ENCODE peak calls at places on chromosomes 13 and 19, in seven cellular contexts. S is ovary, V is AG04450, R is esophagus muscularis mucosa, O is ascending aorta, A is GM10248, K is hepatocyte. Q is an unnamed sample.

GRCh38 chr13:22740264-22740663 is 440.5 kb upstream of the SGCG start:
- DNase-seq in V (no peak), O (no peak), S (no peak), A (no peak), K (no peak), R (no peak), Q (no peak)

GRCh38 chr13:110317093-110317492 is 10.0 kb downstream of the COL4A2 start:
- DNase-seq in K (no peak), V (no peak), R (no peak), A (no peak), S (no peak), O (no peak), Q (no peak)

GRCh38 chr19:37817180-37817911 is 38.0 kb upstream of the ZNF573 start:
- DNase-seq in R (peak; percentile 91), V (no peak), K (peak; percentile 78), A (peak; percentile 17), S (peak; percentile 92), O (peak; percentile 73), Q (peak; percentile 80)

GRCh38 chr19:40084948-40085347 is 5.8 kb downstream of the ZNF780A start:
- DNase-seq in A (no peak), K (no peak), S (no peak), V (no peak), O (no peak), R (no peak), Q (no peak)

GRCh38 chr19:39145180-39145953 is 19.8 kb downstream of the PAK4 start:
- DNase-seq in S (no peak), R (no peak), O (no peak), K (peak; percentile 71), V (no peak), A (no peak), Q (no peak)

GRCh38 chr19:33900817-33901216 is 104.1 kb downstream of the KCTD15 start:
- DNase-seq in S (no peak), V (no peak), R (no peak), K (no peak), A (no peak), O (no peak), Q (no peak)

GRCh38 chr19:16366433-16367268 is 42.0 kb downstream of the KLF2 start:
- DNase-seq in S (no peak), K (peak; percentile 2), A (peak; percentile 73), V (no peak), O (no peak), R (no peak), Q (no peak)

GRCh38 chr13:110450941-110451340 is 110.6 kb downstream of the RAB20 start:
- DNase-seq in O (peak; percentile 55), V (no peak), S (no peak), R (no peak), A (no peak), K (no peak), Q (no peak)

GRCh38 chr13:24540236-24541126 is 27.9 kb upstream of the PARP4 start:
- DNase-seq in S (no peak), A (peak; percentile 18), K (peak; percentile 14), R (no peak), V (no peak), O (no peak), Q (no peak)

GRCh38 chr13:51895906-51896888 is 34.4 kb downstream of the CCDC70 start:
- DNase-seq in A (peak; percentile 69), O (no peak), S (no peak), K (peak; percentile 68), V (peak; percentile 7), R (no peak), Q (peak; percentile 38)

GRCh38 chr13:31846182-31846938 is 107.0 kb downstream of the RXFP2 start:
- DNase-seq in R (peak; percentile 93), V (peak; percentile 18), K (peak; percentile 93), O (peak; percentile 94), S (peak; percentile 84), A (peak; percentile 90), Q (peak; percentile 91)

GRCh38 chr19:47075179-47075811 is 26.9 kb upstream of the TMEM160 start:
- DNase-seq in R (no peak), S (no peak), O (no peak), K (no peak), A (no peak), V (no peak), Q (no peak)

GRCh38 chr19:3492919-3493318 is 7.6 kb downstream of the DOHH start:
- DNase-seq in R (no peak), V (no peak), S (no peak), A (no peak), O (no peak), K (no peak), Q (no peak)

GRCh38 chr19:1469936-1470863 is 8.8 kb downstream of the C19orf25 start:
- DNase-seq in A (peak; percentile 74), K (peak; percentile 60), V (no peak), O (no peak), S (no peak), R (no peak), Q (no peak)

GRCh38 chr13:35953537-35954206 is 177.5 kb downstream of the DCLK1 start:
- DNase-seq in V (peak; percentile 79), R (peak; percentile 93), O (peak; percentile 83), K (peak; percentile 90), A (no peak), S (peak; percentile 84), Q (peak; percentile 43)

GRCh38 chr13:33739254-33739653 is 78.7 kb upstream of the RFC3 start:
- DNase-seq in K (no peak), A (no peak), V (no peak), R (no peak), S (no peak), O (no peak), Q (no peak)

GRCh38 chr13:34469212-34469983 is 472.7 kb upstream of the NBEA start:
- DNase-seq in S (no peak), R (peak; percentile 64), A (no peak), O (no peak), V (no peak), K (peak; percentile 23), Q (no peak)

GRCh38 chr19:41726493-41726892 is 18.1 kb downstream of the CEACAM5 start:
- DNase-seq in A (no peak), O (no peak), K (no peak), R (no peak), S (no peak), V (no peak), Q (no peak)

GRCh38 chr19:51020988-51021651 is 1.6 kb upstream of the KLK10 start:
- DNase-seq in R (no peak), A (no peak), S (no peak), K (peak; percentile 61), O (no peak), V (peak; percentile 7), Q (no peak)

GRCh38 chr13:85509512-85509911 is 289.7 kb downstream of the SLITRK6 start:
- DNase-seq in K (no peak), A (no peak), V (no peak), R (no peak), S (no peak), O (no peak), Q (no peak)

GRCh38 chr13:99435116-99435515 is 66.2 kb upstream of the TM9SF2 start:
- DNase-seq in O (no peak), S (no peak), A (no peak), R (no peak), K (no peak), V (no peak), Q (no peak)

GRCh38 chr19:47379398-47379938 is 30.4 kb downstream of the DHX34 start:
- DNase-seq in V (no peak), A (no peak), R (no peak), K (no peak), S (no peak), O (no peak), Q (no peak)

GRCh38 chr13:27770809-27771208 is 21.5 kb upstream of the GSX1 start:
- DNase-seq in V (no peak), A (peak; percentile 57), K (peak; percentile 43), R (no peak), O (no peak), S (no peak), Q (no peak)

GRCh38 chr13:40187324-40187795 is 479.1 kb downstream of the FOXO1 start:
- DNase-seq in S (no peak), V (no peak), A (no peak), K (no peak), R (no peak), O (no peak), Q (no peak)
- TF ChIP-seq CTCF in S (no peak), V (no peak), A (no peak), K (no peak), R (no peak), O (no peak), Q (no peak)

GRCh38 chr13:114024603-114025431 is 50.9 kb upstream of the C13orf46 start:
- DNase-seq in S (no peak), V (no peak), A (peak; percentile 80), K (no peak), O (no peak), R (no peak), Q (no peak)

GRCh38 chr13:114026128-114026880 is 52.4 kb upstream of the C13orf46 start:
- DNase-seq in K (no peak), V (no peak), O (no peak), S (no peak), R (no peak), A (no peak), Q (no peak)

GRCh38 chr13:114027046-114027760 is 53.3 kb upstream of the C13orf46 start:
- DNase-seq in S (peak; percentile 59), A (no peak), V (no peak), R (no peak), O (no peak), K (no peak), Q (no peak)

GRCh38 chr13:114023716-114024602 is 50.1 kb upstream of the C13orf46 start:
- DNase-seq in V (no peak), S (no peak), R (no peak), A (no peak), K (no peak), O (no peak), Q (no peak)

GRCh38 chr13:114025432-114026127 is 51.7 kb upstream of the C13orf46 start:
- DNase-seq in V (peak; percentile 58), A (no peak), R (no peak), O (no peak), S (peak; percentile 71), K (no peak), Q (no peak)
- TF ChIP-seq CTCF in V (peak; percentile 41), A (no peak), R (no peak), O (no peak), S (no peak), K (peak; percentile 26), Q (no peak)

DNA sequence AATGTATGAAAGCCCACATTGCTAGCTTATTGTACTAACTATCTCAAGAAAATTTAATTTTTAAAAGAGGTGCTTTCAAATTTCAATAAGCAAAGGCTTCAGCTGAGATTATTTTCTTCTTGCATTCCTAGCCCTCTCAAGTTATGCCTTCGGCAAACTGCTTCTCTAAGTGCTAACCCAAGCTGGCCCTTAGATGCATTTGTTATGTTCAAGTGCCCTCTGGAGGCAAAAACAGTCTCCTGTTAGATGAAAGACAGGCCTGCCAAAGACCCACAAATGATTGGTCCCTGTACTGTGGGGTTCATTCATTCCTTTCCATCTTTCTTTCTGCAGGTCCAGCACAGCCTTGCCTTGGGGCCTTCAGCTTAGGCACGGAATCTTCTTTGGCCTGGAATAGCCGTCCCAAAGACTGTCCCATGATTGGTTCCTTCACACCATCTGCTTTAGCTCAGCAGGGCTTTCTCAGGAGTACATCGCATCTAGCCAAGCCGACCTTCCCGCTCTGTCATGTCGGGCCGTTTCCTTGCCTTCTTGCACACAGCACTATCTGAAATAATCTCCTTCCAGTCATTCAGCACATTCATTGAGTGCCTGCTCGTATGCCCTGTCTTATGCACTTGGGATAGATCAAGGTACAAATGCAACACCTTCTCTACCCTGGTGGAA is 26.4 kb upstream of the TPTE2 start:
- DNase-seq in R (no peak), K (peak; percentile 19), A (peak; percentile 50), S (no peak), V (no peak), O (no peak), Q (no peak)
- TF ChIP-seq CTCF in R (peak; percentile 39), K (peak; percentile 26), A (peak; percentile 62), S (no peak), V (peak; percentile 54), O (peak; percentile 12), Q (peak; percentile 24)

GRCh38 chr13:52968074-52968700 is 60.4 kb upstream of the OLFM4 start:
- DNase-seq in K (peak; percentile 91), R (no peak), A (peak; percentile 76), O (peak; percentile 80), S (peak; percentile 42), V (peak; percentile 3), Q (peak; percentile 80)
- TF ChIP-seq CTCF in K (peak; percentile 96), R (peak; percentile 83), A (peak; percentile 87), O (peak; percentile 67), S (no peak), V (peak; percentile 97), Q (peak; percentile 99)

Q was measured in progenitor cell of endocrine pancreas.